ENCODE peak calls at places on chromosome 11, in seven cellular contexts. K is A549; G is progenitor cell of endocrine pancreas; Z is ELR; O is fibroblast of the aortic adventitia; R is left lobe of liver; D is stimulated activated CD4-positive, alpha-beta T cell treated with anti-CD3 and anti-CD28 coated beads, Interleukin-15, amount 100 ng/mL, for 24 hours. F is an unnamed sample.

GRCh38 chr11:113906038-113906437 is 1.4 kb downstream of the HTR3B start:
- DNase-seq in K (peak), G (no peak), Z (peak), O (peak), R (no peak), D (no peak), F (no peak)

GRCh38 chr11:102139081-102139498 is 28.8 kb downstream of the YAP1 start:
- DNase-seq in K (no peak), G (no peak), Z (peak), O (peak), R (no peak), D (no peak), F (peak)

GRCh38 chr11:70174846-70175764 is 28.0 kb upstream of the FADD start:
- DNase-seq in K (no peak), G (no peak), Z (no peak), O (no peak), R (no peak), D (no peak), F (no peak)

GRCh38 chr11:61913699-61914395 is 3.5 kb downstream of the RAB3IL1 start:
- DNase-seq in K (no peak), G (no peak), Z (no peak), O (no peak), R (peak), D (no peak), F (no peak)

GRCh38 chr11:132898676-132899075 is 633.6 kb downstream of the OPCML start:
- DNase-seq in K (no peak), G (no peak), Z (no peak), O (no peak), R (no peak), D (no peak), F (no peak)

GRCh38 chr11:86228967-86229330 is 15.6 kb upstream of the EED start:
- DNase-seq in K (no peak), G (no peak), Z (no peak), O (no peak), R (no peak), D (peak), F (no peak)

GRCh38 chr11:2531987-2532703 is 87.3 kb downstream of the KCNQ1 start:
- DNase-seq in K (no peak), G (no peak), Z (no peak), O (no peak), R (no peak), D (no peak), F (no peak)

GRCh38 chr11:11426226-11426915 is 73.3 kb upstream of the CSNK2A3 start:
- DNase-seq in K (no peak), G (no peak), Z (peak), O (no peak), R (no peak), D (no peak), F (no peak)

GRCh38 chr11:110095554-110095953 is 2.4 kb downstream of the ZC3H12C start:
- DNase-seq in K (no peak), G (no peak), Z (peak), O (no peak), R (no peak), D (no peak), F (no peak)

GRCh38 chr11:17386331-17387084 is 2.0 kb downstream of the KCNJ11 start:
- DNase-seq in K (peak), G (peak), Z (peak), O (peak), R (no peak), D (peak), F (no peak)

GRCh38 chr11:117996058-117996457 is 9.9 kb downstream of the IL10RA start:
- DNase-seq in K (no peak), G (no peak), Z (no peak), O (no peak), R (no peak), D (no peak), F (no peak)

F was measured in HS-27A.